ENCODE peak calls at places on chromosome 20, in eight cellular contexts. R is GM10248, G is ACHN, J is NCI-H524 treated with DMSO at 0.1 percent for 48 hours, X is hippocampal formation, W is GM19239, Q is foreskin melanocyte, A is cerebellum. I is an unnamed sample.

GRCh38 chr20:55360895-55361294 is 644.4 kb downstream of the CBLN4 start:
- DNase-seq in R (no peak), G (no peak), J (no peak), X (no peak), W (no peak), Q (no peak), A (no peak), I (no peak)

GRCh38 chr20:45725134-45725533 is 3.0 kb downstream of the SPINT4 start:
- DNase-seq in R (no peak), G (no peak), J (no peak), X (no peak), W (no peak), Q (no peak), A (no peak), I (no peak)

GRCh38 chr20:34110025-34111013 is 1.7 kb downstream of the EIF2S2 start:
- DNase-seq in R (peak), G (no peak), J (no peak), X (no peak), W (no peak), Q (no peak), A (no peak), I (no peak)

GRCh38 chr20:13856356-13856755 is 71.5 kb downstream of the NDUFAF5 start:
- DNase-seq in R (no peak), G (no peak), J (no peak), X (peak), W (no peak), Q (no peak), A (no peak), I (peak)

GRCh38 chr20:3777381-3777725 is 3.9 kb downstream of the SPEF1 start:
- DNase-seq in R (no peak), G (no peak), J (no peak), X (no peak), W (no peak), Q (no peak), A (no peak), I (no peak)

GRCh38 chr20:44993343-44993742 is 27.0 kb downstream of the STK4 start:
- DNase-seq in R (no peak), G (peak), J (no peak), X (no peak), W (no peak), Q (no peak), A (no peak), I (no peak)

GRCh38 chr20:17785007-17785406 is 85.2 kb downstream of the BANF2 start:
- DNase-seq in R (no peak), G (no peak), J (no peak), X (no peak), W (no peak), Q (no peak), A (no peak), I (no peak)

GRCh38 chr20:40991181-40991889 is 37.3 kb upstream of the TOP1 start:
- DNase-seq in R (peak), G (no peak), J (no peak), X (no peak), W (peak), Q (no peak), A (no peak), I (no peak)

GRCh38 chr20:36969478-36970186 is 18.1 kb upstream of the SAMHD1 start:
- DNase-seq in R (no peak), G (no peak), J (no peak), X (no peak), W (no peak), Q (peak), A (no peak), I (peak)

GRCh38 chr20:58555078-58555765 is 40.0 kb upstream of the APCDD1L start:
- DNase-seq in R (no peak), G (peak), J (no peak), X (no peak), W (no peak), Q (no peak), A (no peak), I (no peak)

GRCh38 chr20:37821691-37822655 is 81.0 kb upstream of the VSTM2L start:
- DNase-seq in R (no peak), G (peak), J (no peak), X (no peak), W (no peak), Q (no peak), A (no peak), I (no peak)

GRCh38 chr20:19769516-19769915 is 11.5 kb downstream of the RIN2 start:
- DNase-seq in R (no peak), G (no peak), J (no peak), X (no peak), W (no peak), Q (no peak), A (no peak), I (no peak)

GRCh38 chr20:9761476-9761875 is 77.4 kb downstream of the PAK5 start:
- DNase-seq in R (no peak), G (no peak), J (no peak), X (no peak), W (no peak), Q (no peak), A (no peak), I (no peak)

GRCh38 chr20:5844063-5844681 is 94.0 kb downstream of the SHLD1 start:
- DNase-seq in R (peak), G (peak), J (no peak), X (no peak), W (peak), Q (no peak), A (no peak), I (no peak)

GRCh38 chr20:44186201-44186600 is 787 bp downstream of the JPH2 start:
- DNase-seq in R (no peak), G (no peak), J (no peak), X (no peak), W (no peak), Q (no peak), A (no peak), I (no peak)

GRCh38 chr20:59784365-59785117 is 148.9 kb downstream of the SYCP2 start:
- DNase-seq in R (no peak), G (no peak), J (no peak), X (no peak), W (no peak), Q (no peak), A (peak), I (no peak)

GRCh38 chr20:51532577-51533191 is 9.8 kb downstream of the NFATC2 start:
- DNase-seq in R (no peak), G (no peak), J (no peak), X (peak), W (no peak), Q (no peak), A (peak), I (no peak)

GRCh38 chr20:19022791-19023448 is 189.5 kb upstream of the SLC24A3 start:
- DNase-seq in R (no peak), G (no peak), J (no peak), X (no peak), W (no peak), Q (no peak), A (no peak), I (no peak)

GRCh38 chr20:11895832-11896484 is 21.7 kb upstream of the BTBD3 start:
- DNase-seq in R (no peak), G (no peak), J (peak), X (no peak), W (no peak), Q (no peak), A (no peak), I (no peak)

GRCh38 chr20:56360899-56361199 is 2.1 kb downstream of the FAM210B start:
- DNase-seq in R (no peak), G (no peak), J (peak), X (no peak), W (no peak), Q (no peak), A (no peak), I (no peak)

GRCh38 chr20:35363190-35363589 is 48.6 kb downstream of the UQCC1 start:
- DNase-seq in R (no peak), G (no peak), J (no peak), X (peak), W (no peak), Q (peak), A (no peak), I (peak)

GRCh38 chr20:31682927-31683326 is 39.7 kb downstream of the BCL2L1 start:
- DNase-seq in R (no peak), G (no peak), J (no peak), X (no peak), W (no peak), Q (no peak), A (no peak), I (no peak)

GRCh38 chr20:41958391-41958790 is 340.2 kb upstream of the CHD6 start:
- DNase-seq in R (no peak), G (no peak), J (no peak), X (no peak), W (no peak), Q (no peak), A (no peak), I (no peak)

GRCh38 chr20:19830351-19830750 is 72.3 kb downstream of the RIN2 start:
- DNase-seq in R (no peak), G (no peak), J (no peak), X (no peak), W (no peak), Q (no peak), A (no peak), I (no peak)